ENCODE peak calls at places on chromosomes 11 and 22, in eight cellular contexts. G is NCI-H510A, M is tibial nerve, R is thoracic aorta, E is HFF-Myc, X is colonic mucosa, F is fibroblast of the aortic adventitia, C is activated T-cell treated with anti-CD3 and anti-CD28 coated beads for 48 hours. W is an unnamed sample.
A peak's percentile ranks its signal among the peaks of the same experiment; 100 is the strongest.

GRCh38 chr11:29957406-29957805 is 59.4 kb downstream of the KCNA4 start:
- DNase-seq in G (no peak), M (no peak), R (no peak), E (no peak), X (no peak), F (no peak), C (no peak), W (no peak)

GRCh38 chr11:134069996-134070845 is 1.3 kb downstream of the JAM3 start:
- DNase-seq in G (no peak), M (no peak), R (no peak), E (no peak), X (no peak), F (no peak), C (no peak), W (no peak)

GRCh38 chr11:62452261-62452660 is 33.4 kb downstream of the SCGB1A1 start:
- DNase-seq in G (no peak), M (no peak), R (no peak), E (no peak), X (no peak), F (no peak), C (no peak), W (no peak)

GRCh38 chr11:115439385-115439784 is 64.8 kb downstream of the CADM1 start:
- DNase-seq in G (no peak), M (no peak), R (no peak), E (no peak), X (no peak), F (no peak), C (no peak), W (no peak)

GRCh38 chr22:25666308-25666707 is 75.7 kb upstream of the MYO18B start:
- DNase-seq in G (no peak), M (no peak), R (no peak), E (no peak), X (peak; percentile 48), F (peak; percentile 40), C (no peak), W (no peak)

GRCh38 chr11:81036168-81036870 is 1595.5 kb upstream of the TENM4 start:
- DNase-seq in G (no peak), M (no peak), R (no peak), E (no peak), X (no peak), F (no peak), C (no peak), W (no peak)

GRCh38 chr11:46659908-46660307 is 40.5 kb downstream of the ARHGAP1 start:
- DNase-seq in G (no peak), M (peak; percentile 61), R (no peak), E (no peak), X (no peak), F (peak; percentile 62), C (no peak), W (no peak)

GRCh38 chr11:24155792-24156191 is 341.1 kb upstream of the LUZP2 start:
- DNase-seq in G (no peak), M (no peak), R (no peak), E (no peak), X (no peak), F (no peak), C (no peak), W (no peak)

GRCh38 chr11:102680945-102681344 is 24.6 kb downstream of the MMP27 start:
- DNase-seq in G (no peak), M (no peak), R (no peak), E (no peak), X (no peak), F (peak; percentile 76), C (no peak), W (no peak)

GRCh38 chr11:119030029-119030328 is 698 bp downstream of the SLC37A4 start:
- DNase-seq in G (no peak), M (no peak), R (no peak), E (no peak), X (no peak), F (no peak), C (no peak), W (no peak)

GRCh38 chr11:64722141-64723050 is 601 bp downstream of the NRXN2 start:
- DNase-seq in G (no peak), M (no peak), R (no peak), E (no peak), X (no peak), F (no peak), C (no peak), W (no peak)

GRCh38 chr11:93166194-93166593 is 31.6 kb downstream of the SLC36A4 start:
- DNase-seq in G (no peak), M (no peak), R (no peak), E (no peak), X (no peak), F (no peak), C (no peak), W (no peak)

GRCh38 chr22:46651316-46651715 is 31.1 kb downstream of the GRAMD4 start:
- DNase-seq in G (no peak), M (no peak), R (no peak), E (no peak), X (no peak), F (no peak), C (no peak), W (no peak)

GRCh38 chr22:42752912-42753311 is 32.2 kb upstream of the A4GALT start:
- DNase-seq in G (no peak), M (no peak), R (no peak), E (no peak), X (no peak), F (peak; percentile 83), C (no peak), W (no peak)

GRCh38 chr11:33735166-33735425 is 1.1 kb downstream of the CD59 start:
- DNase-seq in G (no peak), M (no peak), R (no peak), E (no peak), X (peak; percentile 43), F (no peak), C (no peak), W (no peak)

GRCh38 chr11:129291556-129291955 is 84.1 kb upstream of the BARX2 start:
- DNase-seq in G (no peak), M (no peak), R (no peak), E (no peak), X (no peak), F (no peak), C (no peak), W (no peak)

GRCh38 chr22:37196539-37197450 is 8.7 kb upstream of the C1QTNF6 start:
- DNase-seq in G (no peak), M (peak; percentile 77), R (no peak), E (no peak), X (peak; percentile 93), F (peak; percentile 93), C (no peak), W (peak; percentile 90)

GRCh38 chr11:75264971-75265370 is 24.4 kb downstream of the TPBGL start:
- DNase-seq in G (no peak), M (no peak), R (no peak), E (no peak), X (no peak), F (no peak), C (no peak), W (peak; percentile 6)

GRCh38 chr11:74265256-74265655 is 46.2 kb downstream of the P4HA3 start:
- DNase-seq in G (no peak), M (no peak), R (no peak), E (no peak), X (no peak), F (no peak), C (no peak), W (no peak)

GRCh38 chr11:116416852-116417251 is 355.9 kb downstream of the BUD13 start:
- DNase-seq in G (no peak), M (no peak), R (no peak), E (no peak), X (no peak), F (no peak), C (no peak), W (no peak)

GRCh38 chr11:41446566-41446965 is 12.9 kb downstream of the LRRC4C start:
- DNase-seq in G (no peak), M (no peak), R (no peak), E (no peak), X (no peak), F (no peak), C (no peak), W (no peak)

GRCh38 chr22:19036523-19037273 is 85.5 kb downstream of the DGCR2 start:
- DNase-seq in G (no peak), M (no peak), R (no peak), E (no peak), X (no peak), F (no peak), C (no peak), W (peak; percentile 46)

GRCh38 chr11:86807356-86807755 is 7.0 kb downstream of the PRSS23 start:
- DNase-seq in G (no peak), M (no peak), R (no peak), E (no peak), X (no peak), F (no peak), C (no peak), W (no peak)

GRCh38 chr11:75490221-75491181 is 35.2 kb downstream of the GDPD5 start:
- DNase-seq in G (no peak), M (no peak), R (no peak), E (no peak), X (no peak), F (no peak), C (no peak), W (no peak)

GRCh38 chr11:46837860-46838259 is 8.2 kb downstream of the CKAP5 start:
- DNase-seq in G (no peak), M (no peak), R (no peak), E (no peak), X (no peak), F (no peak), C (no peak), W (no peak)

GRCh38 chr22:38201718-38202436 is at the start of gene MAFF:
- DNase-seq in G (peak; percentile 73), M (peak; percentile 96), R (peak; percentile 86), E (peak; percentile 89), X (peak; percentile 98), F (peak; percentile 97), C (peak; percentile 90), W (peak; percentile 88)

GRCh38 chr11:123062892-123063395 is 1.0 kb upstream of the HSPA8 start:
- DNase-seq in G (no peak), M (no peak), R (no peak), E (no peak), X (no peak), F (peak; percentile 62), C (no peak), W (no peak)

GRCh38 chr22:35421121-35421520 is 21.2 kb downstream of the MCM5 start:
- DNase-seq in G (no peak), M (no peak), R (no peak), E (no peak), X (no peak), F (no peak), C (no peak), W (no peak)

GRCh38 chr11:29293825-29294224 is 723.0 kb downstream of the KCNA4 start:
- DNase-seq in G (no peak), M (no peak), R (no peak), E (no peak), X (no peak), F (peak; percentile 70), C (no peak), W (no peak)

GRCh38 chr11:434496-434895 is 7.3 kb downstream of the ANO9 start:
- DNase-seq in G (no peak), M (no peak), R (no peak), E (no peak), X (no peak), F (no peak), C (no peak), W (no peak)

GRCh38 chr11:9004310-9004945 is 627 bp upstream of the NRIP3 start:
- DNase-seq in G (no peak), M (no peak), R (no peak), E (no peak), X (no peak), F (no peak), C (no peak), W (peak; percentile 65)

GRCh38 chr22:49975543-49976389 is 15.2 kb downstream of the PIM3 start:
- DNase-seq in G (no peak), M (no peak), R (peak; percentile 1), E (no peak), X (peak; percentile 47), F (peak; percentile 25), C (peak; percentile 55), W (peak; percentile 59)

GRCh38 chr11:2296913-2297622 is 4.7 kb downstream of the C11orf21 start:
- DNase-seq in G (no peak), M (no peak), R (no peak), E (no peak), X (no peak), F (no peak), C (no peak), W (no peak)

GRCh38 chr11:106974831-106975230 is 43.4 kb downstream of the GUCY1A2 start:
- DNase-seq in G (no peak), M (no peak), R (no peak), E (no peak), X (no peak), F (no peak), C (no peak), W (no peak)